ENCODE peak calls at places on chromosomes 1 and 21, in ten cellular contexts. P, Z, M, I, U, S, X, J, V and Y are unnamed samples.

GRCh38 chr1:168470821-168471473 is 72.8 kb downstream of the XCL2 start:
- DNase-seq in P (no peak), Z (no peak), M (no peak), I (no peak), U (peak), S (peak), X (no peak), J (no peak), V (no peak), Y (no peak)

GRCh38 chr1:22350171-22350961 is 101.3 kb upstream of the ZBTB40 start:
- DNase-seq in P (no peak), Z (no peak), M (no peak), I (no peak), U (no peak), S (no peak), X (no peak), J (no peak), V (no peak), Y (no peak)

GRCh38 chr1:209375681-209376360 is 207.7 kb upstream of the CAMK1G start:
- DNase-seq in P (no peak), Z (no peak), M (no peak), I (no peak), U (no peak), S (no peak), X (no peak), J (no peak), V (no peak), Y (no peak)

GRCh38 chr1:46080257-46080656 is 52.2 kb downstream of the PIK3R3 start:
- DNase-seq in P (no peak), Z (no peak), M (no peak), I (no peak), U (no peak), S (no peak), X (no peak), J (no peak), V (no peak), Y (no peak)

GRCh38 chr1:244346972-244347618 is 104.6 kb downstream of the ADSS2 start:
- DNase-seq in P (no peak), Z (no peak), M (no peak), I (peak), U (no peak), S (no peak), X (no peak), J (no peak), V (no peak), Y (no peak)

GRCh38 chr1:21594935-21595897 is 73.9 kb downstream of the RAP1GAP start:
- DNase-seq in P (peak), Z (peak), M (peak), I (peak), U (peak), S (peak), X (peak), J (no peak), V (peak), Y (no peak)

GRCh38 chr1:19156676-19157075 is 53.4 kb downstream of the UBR4 start:
- DNase-seq in P (no peak), Z (peak), M (peak), I (peak), U (no peak), S (no peak), X (peak), J (no peak), V (no peak), Y (peak)

GRCh38 chr1:179079113-179079761 is 2.6 kb upstream of the TOR3A start:
- DNase-seq in P (no peak), Z (no peak), M (peak), I (peak), U (peak), S (peak), X (peak), J (peak), V (peak), Y (peak)

GRCh38 chr1:61053712-61054608 is 28.4 kb upstream of the NFIA start:
- DNase-seq in P (peak), Z (peak), M (peak), I (peak), U (no peak), S (peak), X (peak), J (no peak), V (no peak), Y (no peak)

GRCh38 chr1:93822710-93823425 is 56.1 kb downstream of the DNTTIP2 start:
- DNase-seq in P (no peak), Z (no peak), M (no peak), I (no peak), U (no peak), S (no peak), X (no peak), J (no peak), V (no peak), Y (no peak)

GRCh38 chr1:231200417-231201031 is 38.7 kb downstream of the TRIM67 start:
- DNase-seq in P (no peak), Z (no peak), M (no peak), I (no peak), U (no peak), S (no peak), X (no peak), J (no peak), V (no peak), Y (no peak)

GRCh38 chr1:22677861-22678521 is 25.0 kb downstream of the C1QB start:
- DNase-seq in P (no peak), Z (no peak), M (no peak), I (no peak), U (no peak), S (no peak), X (no peak), J (no peak), V (no peak), Y (no peak)

GRCh38 chr1:29317916-29318530 is 81.7 kb downstream of the PTPRU start:
- DNase-seq in P (no peak), Z (no peak), M (no peak), I (no peak), U (no peak), S (no peak), X (no peak), J (no peak), V (no peak), Y (no peak)

GRCh38 chr1:55311057-55311631 is 96.0 kb upstream of the USP24 start:
- DNase-seq in P (no peak), Z (no peak), M (no peak), I (no peak), U (no peak), S (no peak), X (no peak), J (no peak), V (no peak), Y (no peak)

GRCh38 chr1:1196431-1197187 is 9.8 kb downstream of the TNFRSF18 start:
- DNase-seq in P (peak), Z (peak), M (no peak), I (no peak), U (no peak), S (no peak), X (no peak), J (no peak), V (no peak), Y (no peak)

GRCh38 chr1:111561328-111561727 is 57.9 kb upstream of the ADORA3 start:
- DNase-seq in P (no peak), Z (no peak), M (no peak), I (no peak), U (no peak), S (no peak), X (no peak), J (no peak), V (no peak), Y (no peak)

GRCh38 chr1:5947978-5948680 is 44.1 kb downstream of the NPHP4 start:
- DNase-seq in P (no peak), Z (no peak), M (no peak), I (no peak), U (no peak), S (no peak), X (no peak), J (no peak), V (no peak), Y (no peak)

GRCh38 chr1:38833146-38833545 is 26.4 kb downstream of the RRAGC start:
- DNase-seq in P (no peak), Z (no peak), M (no peak), I (no peak), U (no peak), S (no peak), X (peak), J (no peak), V (no peak), Y (peak)

GRCh38 chr21:43345746-43346409 is 81.1 kb downstream of the SIK1 start:
- DNase-seq in P (no peak), Z (no peak), M (no peak), I (no peak), U (peak), S (peak), X (no peak), J (no peak), V (no peak), Y (no peak)

GRCh38 chr1:23376890-23377811 is 7.5 kb upstream of the ZNF436 start:
- DNase-seq in P (no peak), Z (peak), M (peak), I (no peak), U (peak), S (peak), X (peak), J (no peak), V (no peak), Y (no peak)

GRCh38 chr1:203911806-203912205 is 50.4 kb downstream of the SNRPE start:
- DNase-seq in P (no peak), Z (no peak), M (no peak), I (no peak), U (no peak), S (no peak), X (no peak), J (no peak), V (no peak), Y (no peak)

GRCh38 chr1:42420911-42421585 is 34.8 kb downstream of the ZMYND12 start:
- DNase-seq in P (no peak), Z (peak), M (peak), I (peak), U (peak), S (no peak), X (peak), J (no peak), V (no peak), Y (no peak)

GRCh38 chr1:216815239-216815955 is 92.2 kb upstream of the ESRRG start:
- DNase-seq in P (peak), Z (peak), M (no peak), I (peak), U (no peak), S (no peak), X (no peak), J (no peak), V (no peak), Y (no peak)

GRCh38 chr1:76238094-76238551 is 163.6 kb downstream of the ST6GALNAC3 start:
- DNase-seq in P (no peak), Z (no peak), M (no peak), I (no peak), U (no peak), S (no peak), X (no peak), J (no peak), V (no peak), Y (no peak)

GRCh38 chr1:24091971-24092482 is 19.9 kb downstream of the MYOM3 start:
- DNase-seq in P (no peak), Z (no peak), M (no peak), I (no peak), U (no peak), S (no peak), X (no peak), J (no peak), V (no peak), Y (no peak)

GRCh38 chr1:57017717-57018116 is 51.9 kb upstream of the C8B start:
- DNase-seq in P (no peak), Z (no peak), M (no peak), I (no peak), U (peak), S (peak), X (no peak), J (no peak), V (peak), Y (no peak)

GRCh38 chr1:82299680-82300079 is 498.9 kb downstream of the ADGRL2 start:
- DNase-seq in P (no peak), Z (no peak), M (no peak), I (no peak), U (no peak), S (no peak), X (peak), J (no peak), V (no peak), Y (no peak)

GRCh38 chr1:119732465-119733168 is 20.9 kb downstream of the PHGDH start:
- DNase-seq in P (no peak), Z (no peak), M (no peak), I (no peak), U (no peak), S (no peak), X (no peak), J (no peak), V (no peak), Y (peak)

GRCh38 chr1:230825804-230826160 is 42.5 kb downstream of the C1orf198 start:
- DNase-seq in P (no peak), Z (no peak), M (peak), I (no peak), U (no peak), S (no peak), X (no peak), J (no peak), V (no peak), Y (peak)

GRCh38 chr1:204936765-204937164 is 66.1 kb downstream of the NFASC start:
- DNase-seq in P (no peak), Z (no peak), M (no peak), I (no peak), U (no peak), S (no peak), X (no peak), J (no peak), V (no peak), Y (no peak)

GRCh38 chr1:41030872-41031616 is 9.5 kb upstream of the SLFNL1 start:
- DNase-seq in P (no peak), Z (no peak), M (no peak), I (no peak), U (no peak), S (no peak), X (no peak), J (no peak), V (no peak), Y (no peak)

GRCh38 chr1:14698206-14698605 is 99.7 kb downstream of the KAZN start:
- DNase-seq in P (no peak), Z (no peak), M (no peak), I (no peak), U (no peak), S (no peak), X (no peak), J (no peak), V (no peak), Y (no peak)